ENCODE peak calls at places on chromosomes 7 and 10, in nine cellular contexts. Z, P, Q, Y, R, C, J, M and F are unnamed samples.

GRCh38 chr7:81514546-81514945 is 255.3 kb downstream of the HGF start:
- DNase-seq in C (no peak), Z (no peak), R (no peak), J (no peak), Y (no peak), M (no peak), P (no peak), Q (no peak), F (no peak)

GRCh38 chr7:11607676-11608075 is 224.3 kb downstream of the THSD7A start:
- DNase-seq in C (no peak), Z (peak), Y (no peak), R (no peak), P (no peak), J (no peak), M (no peak), Q (no peak), F (no peak)

GRCh38 chr10:102646610-102647432 is 2.5 kb downstream of the TRIM8 start:
- DNase-seq in Y (peak), Z (peak), J (no peak), R (no peak), C (peak), Q (peak), P (no peak), M (peak), F (no peak)

GRCh38 chr7:106018566-106019338 is 55.7 kb downstream of the CDHR3 start:
- DNase-seq in P (no peak), Z (no peak), R (no peak), Y (no peak), J (no peak), M (no peak), Q (no peak), C (no peak), F (no peak)

GRCh38 chr7:51162724-51163329 is 153.8 kb downstream of the COBL start:
- DNase-seq in J (peak), P (peak), Q (peak), M (peak), C (no peak), Y (peak), R (peak), Z (peak), F (no peak)

GRCh38 chr10:82148764-82149163 is 273.8 kb downstream of the NRG3 start:
- DNase-seq in Z (no peak), P (no peak), Y (no peak), M (no peak), J (no peak), R (no peak), Q (no peak), C (no peak), F (no peak)

GRCh38 chr7:125592331-125592730 is 662.7 kb upstream of the POT1 start:
- DNase-seq in M (no peak), R (no peak), Q (no peak), Y (no peak), Z (no peak), C (no peak), P (no peak), J (no peak), F (no peak)

GRCh38 chr10:24435374-24435773 is 226.4 kb downstream of the KIAA1217 start:
- DNase-seq in Z (no peak), Q (no peak), M (no peak), J (no peak), P (no peak), R (no peak), C (no peak), Y (no peak), F (no peak)

GRCh38 chr10:62581351-62581750 is 207.2 kb downstream of the ZNF365 start:
- DNase-seq in Q (no peak), C (no peak), Z (no peak), M (no peak), P (no peak), Y (no peak), R (no peak), J (no peak), F (no peak)

GRCh38 chr7:69448071-69448470 is 150.2 kb upstream of the AUTS2 start:
- DNase-seq in C (no peak), M (no peak), Q (no peak), J (no peak), P (no peak), Y (no peak), Z (no peak), R (no peak), F (no peak)

GRCh38 chr10:91043173-91043910 is 122.5 kb upstream of the ANKRD1 start:
- DNase-seq in P (no peak), J (peak), R (no peak), Y (no peak), C (no peak), Z (no peak), M (no peak), Q (no peak), F (no peak)

GRCh38 chr10:78886129-78886528 is 182.6 kb upstream of the ZMIZ1 start:
- DNase-seq in J (no peak), M (no peak), Q (no peak), R (no peak), Z (no peak), P (no peak), C (no peak), Y (no peak), F (no peak)

GRCh38 chr10:84158549-84158948 is 15.1 kb upstream of the GPR15LG start:
- DNase-seq in Z (no peak), C (no peak), P (no peak), R (no peak), M (no peak), J (no peak), Q (no peak), Y (no peak), F (no peak)

GRCh38 chr10:86440874-86441838 is 74.6 kb upstream of the GRID1 start:
- DNase-seq in C (no peak), Z (no peak), Y (no peak), M (no peak), Q (no peak), P (no peak), R (no peak), J (no peak), F (no peak)

GRCh38 chr7:137741443-137741842 is 105.3 kb downstream of the DGKI start:
- DNase-seq in J (no peak), P (no peak), Z (no peak), M (no peak), Q (no peak), C (no peak), R (no peak), Y (no peak), F (no peak)

GRCh38 chr10:93821051-93821772 is 63.5 kb downstream of the LGI1 start:
- DNase-seq in Z (no peak), R (no peak), Q (no peak), P (no peak), J (peak), Y (no peak), C (no peak), M (no peak), F (no peak)

GRCh38 chr7:23469150-23469960 is 936 bp downstream of the IGF2BP3 start:
- DNase-seq in M (peak), P (no peak), Q (no peak), Y (no peak), J (no peak), Z (no peak), R (no peak), C (no peak), F (no peak)

GRCh38 chr7:74430961-74431466 is 22.7 kb upstream of the GTF2IRD1 start:
- DNase-seq in M (no peak), Z (no peak), R (no peak), Q (no peak), P (no peak), C (no peak), J (no peak), Y (peak), F (no peak)

GRCh38 chr10:65358565-65358964 is 1567.3 kb upstream of the LRRTM3 start:
- DNase-seq in Y (no peak), R (no peak), M (no peak), Q (no peak), P (peak), C (no peak), J (peak), Z (no peak), F (no peak)

GRCh38 chr7:41732279-41733062 is 29.6 kb upstream of the INHBA start:
- DNase-seq in Z (no peak), J (peak), Y (no peak), C (peak), Q (no peak), P (no peak), R (no peak), M (no peak), F (peak)

GRCh38 chr7:93055543-93056107 is 62.2 kb downstream of the SAMD9 start:
- DNase-seq in C (no peak), J (peak), Q (no peak), Y (no peak), R (no peak), M (no peak), Z (no peak), P (no peak), F (no peak)

GRCh38 chr7:30896783-30897617 is 14.7 kb upstream of the AQP1 start:
- DNase-seq in Y (no peak), J (no peak), M (no peak), R (no peak), Z (peak), P (peak), Q (no peak), C (peak), F (no peak)

GRCh38 chr10:125093199-125093841 is 67.0 kb downstream of the CTBP2 start:
- DNase-seq in J (peak), Y (no peak), P (no peak), Q (peak), Z (peak), C (peak), M (no peak), R (no peak), F (no peak)

GRCh38 chr10:18666810-18667209 is 7.6 kb downstream of the ARL5B start:
- DNase-seq in Z (no peak), Y (no peak), J (peak), C (no peak), R (no peak), P (no peak), Q (no peak), M (no peak), F (no peak)

GRCh38 chr7:84236398-84236797 is 41.8 kb upstream of the SEMA3A start:
- DNase-seq in P (no peak), C (no peak), J (no peak), Z (no peak), Y (no peak), R (no peak), Q (no peak), M (no peak), F (no peak)

GRCh38 chr10:6388261-6388893 is 185.6 kb downstream of the PFKFB3 start:
- DNase-seq in J (no peak), P (no peak), Y (no peak), M (no peak), C (no peak), Z (no peak), Q (no peak), R (no peak), F (no peak)

GRCh38 chr10:15316144-15316543 is 54.9 kb downstream of the FAM171A1 start:
- DNase-seq in M (no peak), R (no peak), P (no peak), C (no peak), Z (no peak), Y (no peak), Q (no peak), J (no peak), F (no peak)

GRCh38 chr7:93117327-93117726 is 452 bp downstream of the SAMD9 start:
- DNase-seq in M (no peak), Y (no peak), J (no peak), Q (no peak), R (no peak), Z (no peak), C (no peak), P (no peak), F (no peak)

GRCh38 chr10:103273026-103273425 is 3.9 kb upstream of the INA start:
- DNase-seq in R (no peak), P (no peak), Y (no peak), Q (peak), C (no peak), Z (no peak), J (peak), M (no peak), F (no peak)

GRCh38 chr7:2273866-2274265 is 31.8 kb downstream of the NUDT1 start:
- DNase-seq in M (no peak), C (no peak), P (no peak), R (no peak), Z (no peak), Y (no peak), J (no peak), Q (no peak), F (no peak)

GRCh38 chr10:129760003-129760315 is 204.1 kb downstream of the EBF3 start:
- DNase-seq in C (peak), P (peak), Y (no peak), M (no peak), R (no peak), Z (peak), Q (peak), J (no peak), F (no peak)

GRCh38 chr7:91557789-91558396 is 293.7 kb downstream of the FZD1 start:
- DNase-seq in J (peak), Z (no peak), Q (no peak), Y (no peak), M (no peak), P (no peak), R (no peak), C (no peak), F (no peak)

GRCh38 chr7:95501261-95501816 is 15.6 kb downstream of the ASB4 start:
- DNase-seq in C (no peak), Q (no peak), Y (no peak), R (no peak), J (no peak), P (no peak), Z (no peak), M (no peak), F (no peak)

GRCh38 chr7:141864765-141865447 is 23.6 kb upstream of the PRSS37 start:
- DNase-seq in Q (no peak), Y (no peak), Z (no peak), C (no peak), R (no peak), J (no peak), M (no peak), P (no peak), F (no peak)

GRCh38 chr7:149727053-149727452 is 46.3 kb downstream of the ZNF467 start:
- DNase-seq in P (no peak), R (no peak), Q (no peak), Y (no peak), Z (no peak), C (peak), J (no peak), M (no peak), F (no peak)

GRCh38 chr7:50676079-50676478 is 106.6 kb downstream of the GRB10 start:
- DNase-seq in J (no peak), P (no peak), M (no peak), Y (no peak), R (no peak), Z (no peak), C (no peak), Q (no peak), F (no peak)

GRCh38 chr10:11881477-11882417 is 58.6 kb downstream of the PROSER2 start:
- DNase-seq in C (no peak), R (no peak), M (no peak), P (peak), Z (no peak), J (no peak), Q (no peak), Y (no peak), F (no peak)

GRCh38 chr7:66967029-66967428 is 28.4 kb downstream of the SBDS start:
- DNase-seq in Z (no peak), R (no peak), C (no peak), M (no peak), J (no peak), Q (no peak), Y (no peak), P (no peak), F (no peak)